ENCODE peak calls at places on chromosome 20, in eight cellular contexts. P, Z, N, R, V, I, H and T are unnamed samples.

GRCh38 chr20:5996765-5997164 is 46.3 kb downstream of the MCM8 start:
- DNase-seq in V (no peak), R (no peak), H (no peak), N (no peak), P (no peak), I (no peak), Z (peak; percentile 42), T (peak; percentile 9)

GRCh38 chr20:38184098-38184497 is 19.0 kb upstream of the TGM2 start:
- DNase-seq in Z (no peak), V (no peak), P (no peak), I (no peak), H (no peak), N (no peak), R (no peak), T (no peak)

GRCh38 chr20:32436142-32436861 is 78.2 kb downstream of the ASXL1 start:
- DNase-seq in Z (no peak), P (no peak), H (no peak), I (no peak), V (no peak), N (peak; percentile 8), R (no peak), T (no peak)

GRCh38 chr20:11411765-11412164 is 505.9 kb upstream of the BTBD3 start:
- DNase-seq in P (no peak), R (no peak), H (no peak), I (no peak), N (peak; percentile 49), Z (no peak), V (no peak), T (no peak)

GRCh38 chr20:23659989-23660837 is 22.5 kb upstream of the CST3 start:
- DNase-seq in N (no peak), Z (no peak), V (no peak), R (no peak), P (no peak), I (no peak), H (no peak), T (no peak)

GRCh38 chr20:62064788-62065668 is 653 bp downstream of the TAF4 start:
- DNase-seq in P (no peak), V (no peak), Z (no peak), H (no peak), R (no peak), I (no peak), N (no peak), T (no peak)

GRCh38 chr20:41373851-41374567 is 7.4 kb upstream of the EMILIN3 start:
- DNase-seq in N (no peak), P (no peak), I (no peak), Z (no peak), H (no peak), V (no peak), R (no peak), T (no peak)

GRCh38 chr20:44990425-44990824 is 24.1 kb downstream of the STK4 start:
- DNase-seq in V (no peak), I (no peak), R (no peak), P (no peak), H (no peak), Z (no peak), N (no peak), T (no peak)

GRCh38 chr20:34544109-34544793 is 14.3 kb upstream of the MAP1LC3A start:
- DNase-seq in V (no peak), N (no peak), H (no peak), R (no peak), P (no peak), I (no peak), Z (no peak), T (no peak)

GRCh38 chr20:64083380-64084208 is 604 bp downstream of the LKAAEAR1 start:
- DNase-seq in H (peak; percentile 36), N (peak; percentile 79), R (peak; percentile 45), P (no peak), I (peak; percentile 75), V (peak; percentile 64), Z (peak; percentile 59), T (peak; percentile 59)

GRCh38 chr20:3580412-3580811 is 82.8 kb downstream of the GFRA4 start:
- DNase-seq in H (no peak), V (no peak), Z (no peak), N (no peak), R (no peak), P (no peak), I (no peak), T (no peak)

GRCh38 chr20:41405436-41405835 is 38.8 kb upstream of the EMILIN3 start:
- DNase-seq in V (no peak), Z (no peak), R (no peak), H (no peak), P (no peak), N (no peak), I (no peak), T (no peak)

GRCh38 chr20:63129376-63129965 is 86.5 kb downstream of the YTHDF1 start:
- DNase-seq in I (no peak), V (no peak), R (no peak), P (peak; percentile 34), N (no peak), Z (no peak), H (no peak), T (no peak)

GRCh38 chr20:24702501-24703283 is 233.3 kb downstream of the SYNDIG1 start:
- DNase-seq in I (no peak), R (no peak), V (no peak), N (no peak), H (no peak), Z (no peak), P (peak; percentile 32), T (no peak)

GRCh38 chr20:64069614-64070243 is 6.7 kb downstream of the TCEA2 start:
- DNase-seq in Z (no peak), N (peak; percentile 37), R (no peak), P (no peak), V (no peak), H (no peak), I (peak; percentile 53), T (no peak)

GRCh38 chr20:50980851-50981713 is 22.5 kb downstream of the MOCS3 start:
- DNase-seq in V (peak; percentile 59), H (no peak), R (peak; percentile 35), I (peak; percentile 52), Z (peak; percentile 54), P (no peak), N (peak; percentile 81), T (peak; percentile 54)

GRCh38 chr20:57439432-57439831 is 48.2 kb downstream of the RBM38 start:
- DNase-seq in P (peak; percentile 92), R (peak; percentile 47), Z (no peak), H (no peak), I (no peak), N (peak; percentile 56), V (no peak), T (no peak)

GRCh38 chr20:36496707-36497669 is 44.3 kb upstream of the MYL9 start:
- DNase-seq in H (no peak), Z (no peak), P (no peak), N (peak; percentile 42), I (no peak), V (no peak), R (no peak), T (no peak)

GRCh38 chr20:1867495-1868260 is 27.5 kb upstream of the SIRPA start:
- DNase-seq in H (no peak), Z (no peak), V (no peak), N (no peak), P (no peak), R (no peak), I (no peak), T (no peak)

GRCh38 chr20:60921021-60921622 is 330.9 kb upstream of the CDH4 start:
- DNase-seq in V (peak; percentile 47), H (no peak), N (no peak), R (no peak), P (no peak), I (no peak), Z (no peak), T (no peak)
- H3K9me3 ChIP-seq in V (no peaks in the 10 kb centered on the region), H (no peaks in the 10 kb centered on the region), N (no peaks in the 10 kb centered on the region), R (no peaks in the 10 kb centered on the region), P (no peaks in the 10 kb centered on the region), I (no peaks in the 10 kb centered on the region), Z (no peaks in the 10 kb centered on the region), T (no peaks in the 10 kb centered on the region)

GRCh38 chr20:49285813-49286494 is 8.1 kb upstream of the ZNFX1 start:
- DNase-seq in V (no peak), P (no peak), Z (no peak), N (no peak), I (no peak), R (no peak), H (no peak), T (no peak)
- H3K9me3 ChIP-seq in V (peaks cover 100% of the 10 kb centered on the region), P (peaks cover 29% of the 10 kb centered on the region), Z (peaks cover 63% of the 10 kb centered on the region), N (no peaks in the 10 kb centered on the region), I (peaks cover 3% of the 10 kb centered on the region), R (peaks cover 21% of the 10 kb centered on the region), H (peaks cover 66% of the 10 kb centered on the region), T (peaks cover 74% of the 10 kb centered on the region)

DNA sequence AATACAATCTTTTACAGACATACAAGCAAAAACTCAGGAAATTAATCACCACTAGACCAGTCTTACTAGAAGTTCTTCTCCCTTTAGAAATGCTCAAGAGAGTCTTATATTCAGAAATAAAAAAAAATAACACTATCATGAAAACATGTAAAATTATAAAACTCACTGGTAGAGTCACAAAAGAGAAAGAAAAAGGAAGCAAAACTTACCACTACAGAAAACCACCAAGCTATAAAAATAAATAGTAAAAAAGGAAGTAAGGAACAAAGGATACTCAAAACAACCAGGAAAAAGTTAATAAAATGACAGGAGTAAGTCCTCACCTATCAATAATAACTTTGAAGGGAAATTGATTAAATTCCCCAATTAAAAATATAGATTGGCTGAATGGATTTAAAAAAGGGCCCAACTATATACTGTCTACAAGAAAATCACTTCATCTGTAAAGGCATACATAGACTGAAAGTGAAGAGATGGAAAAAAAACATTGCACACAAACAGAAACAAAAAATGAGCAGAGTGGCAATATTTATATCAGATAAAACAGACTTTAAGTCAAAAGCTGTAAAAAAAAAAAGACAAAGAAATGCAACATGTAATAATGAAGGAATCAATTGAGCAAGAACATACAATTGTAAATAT is 489.5 kb downstream of the KIF16B start:
- DNase-seq in P (no peak), I (no peak), V (no peak), H (no peak), R (no peak), Z (no peak), N (no peak), T (no peak)
- H3K9me3 ChIP-seq in P (no peaks in the 10 kb centered on the region), I (no peaks in the 10 kb centered on the region), V (no peaks in the 10 kb centered on the region), H (peaks cover 9% of the 10 kb centered on the region), R (peaks cover 3% of the 10 kb centered on the region), Z (no peaks in the 10 kb centered on the region), N (no peaks in the 10 kb centered on the region), T (no peaks in the 10 kb centered on the region)

GRCh38 chr20:29085625-29086024 is 2171.8 kb upstream of the DEFB115 start:
- DNase-seq in P (no peak), R (no peak), I (no peak), V (no peak), Z (no peak), H (no peak), N (no peak), T (no peak)
- H3K9me3 ChIP-seq in P (no peaks in the 10 kb centered on the region), R (no peaks in the 10 kb centered on the region), I (no peaks in the 10 kb centered on the region), V (no peaks in the 10 kb centered on the region), Z (peaks cover 6% of the 10 kb centered on the region), H (peaks cover 3% of the 10 kb centered on the region), N (no peaks in the 10 kb centered on the region), T (no peaks in the 10 kb centered on the region)

DNA sequence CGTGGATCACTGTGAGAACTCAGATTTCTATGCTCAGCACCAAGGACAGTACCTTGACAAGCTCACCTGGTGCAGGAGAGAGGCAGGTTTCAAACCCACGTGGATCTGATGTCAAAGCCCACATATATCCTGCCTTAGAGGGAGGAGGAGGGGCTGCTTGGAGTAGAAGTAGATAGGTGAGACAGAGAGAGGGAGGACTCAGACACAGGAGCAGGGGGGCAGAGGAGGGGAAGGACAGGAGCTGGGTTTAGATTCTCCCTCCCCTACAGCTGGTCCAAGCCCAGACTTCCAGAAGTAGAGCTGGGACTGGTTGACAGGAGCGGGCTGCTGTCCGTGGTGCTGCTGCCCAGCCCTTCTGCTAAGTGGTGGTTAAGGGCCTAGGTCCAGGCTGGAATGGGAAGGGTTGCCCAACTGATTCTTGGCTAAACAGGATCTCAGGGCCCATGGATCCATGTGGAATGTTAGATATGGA is 77.5 kb downstream of the CDH22 start:
- DNase-seq in V (peak; percentile 71), N (peak; percentile 57), I (no peak), Z (no peak), P (no peak), H (no peak), R (no peak), T (no peak)
- H3K9me3 ChIP-seq in V (no peaks in the 10 kb centered on the region), N (no peaks in the 10 kb centered on the region), I (no peaks in the 10 kb centered on the region), Z (no peaks in the 10 kb centered on the region), P (no peaks in the 10 kb centered on the region), H (no peaks in the 10 kb centered on the region), R (no peaks in the 10 kb centered on the region), T (no peaks in the 10 kb centered on the region)